ENCODE peak calls at places on chromosome 22, in ten cellular contexts. One of them, this sample, is unnamed.

GRCh38 chr22:36439481-36440271 is 41.8 kb downstream of the TXN2 start:
- DNase-seq in epithelial cell of esophagus: peak; percentile 79
- DNase-seq in fibroblast of lung: peak; percentile 94
- DNase-seq in dorsolateral prefrontal cortex: no peak
- DNase-seq in type B pancreatic cell: no peak
- DNase-seq in cardiac fibroblast: peak; percentile 89
- DNase-seq in adrenal gland: peak; percentile 78
- DNase-seq in upper lobe of right lung: no peak
- DNase-seq in IMR-90: peak; percentile 97
- DNase-seq in heart right ventricle: peak; percentile 68
- DNase-seq in this sample: peak; percentile 68

GRCh38 chr22:44383071-44383575 is 70.4 kb upstream of the SHISAL1 start:
- DNase-seq in upper lobe of right lung: peak; percentile 20
- DNase-seq in type B pancreatic cell: no peak
- DNase-seq in IMR-90: no peak
- DNase-seq in heart right ventricle: no peak
- DNase-seq in fibroblast of lung: no peak
- DNase-seq in epithelial cell of esophagus: no peak
- DNase-seq in cardiac fibroblast: no peak
- DNase-seq in adrenal gland: no peak
- DNase-seq in dorsolateral prefrontal cortex: no peak
- DNase-seq in this sample: no peak

GRCh38 chr22:45164217-45165123 is 745 bp downstream of the NUP50 start:
- DNase-seq in fibroblast of lung: peak; percentile 23
- DNase-seq in upper lobe of right lung: peak; percentile 77
- DNase-seq in type B pancreatic cell: no peak
- DNase-seq in dorsolateral prefrontal cortex: peak; percentile 45
- DNase-seq in adrenal gland: peak; percentile 55
- DNase-seq in epithelial cell of esophagus: peak; percentile 20
- DNase-seq in IMR-90: no peak
- DNase-seq in heart right ventricle: peak; percentile 40
- DNase-seq in cardiac fibroblast: peak; percentile 32
- DNase-seq in this sample: no peak

GRCh38 chr22:17664414-17665045 is 26.0 kb downstream of the BCL2L13 start:
- DNase-seq in dorsolateral prefrontal cortex: no peak
- DNase-seq in heart right ventricle: no peak
- DNase-seq in adrenal gland: no peak
- DNase-seq in IMR-90: no peak
- DNase-seq in epithelial cell of esophagus: no peak
- DNase-seq in type B pancreatic cell: no peak
- DNase-seq in upper lobe of right lung: peak; percentile 31
- DNase-seq in fibroblast of lung: no peak
- DNase-seq in cardiac fibroblast: no peak
- DNase-seq in this sample: no peak

GRCh38 chr22:20990184-20991180 is 8.4 kb downstream of the LZTR1 start:
- DNase-seq in epithelial cell of esophagus: no peak
- DNase-seq in IMR-90: no peak
- DNase-seq in fibroblast of lung: no peak
- DNase-seq in cardiac fibroblast: no peak
- DNase-seq in upper lobe of right lung: no peak
- DNase-seq in adrenal gland: no peak
- DNase-seq in heart right ventricle: no peak
- DNase-seq in type B pancreatic cell: no peak
- DNase-seq in dorsolateral prefrontal cortex: no peak
- DNase-seq in this sample: no peak

GRCh38 chr22:17982572-17983141 is 41.7 kb downstream of the MICAL3 start:
- DNase-seq in cardiac fibroblast: no peak
- DNase-seq in epithelial cell of esophagus: no peak
- DNase-seq in fibroblast of lung: no peak
- DNase-seq in heart right ventricle: no peak
- DNase-seq in adrenal gland: no peak
- DNase-seq in type B pancreatic cell: no peak
- DNase-seq in dorsolateral prefrontal cortex: no peak
- DNase-seq in IMR-90: no peak
- DNase-seq in upper lobe of right lung: no peak
- DNase-seq in this sample: no peak

GRCh38 chr22:20578707-20579106 is 71.3 kb downstream of the MED15 start:
- DNase-seq in epithelial cell of esophagus: no peak
- DNase-seq in dorsolateral prefrontal cortex: no peak
- DNase-seq in fibroblast of lung: no peak
- DNase-seq in cardiac fibroblast: no peak
- DNase-seq in upper lobe of right lung: no peak
- DNase-seq in IMR-90: no peak
- DNase-seq in adrenal gland: no peak
- DNase-seq in heart right ventricle: no peak
- DNase-seq in type B pancreatic cell: no peak
- DNase-seq in this sample: no peak

GRCh38 chr22:20153945-20154344 is 3.1 kb upstream of the CCDC188 start:
- DNase-seq in fibroblast of lung: no peak
- DNase-seq in IMR-90: peak; percentile 20
- DNase-seq in dorsolateral prefrontal cortex: no peak
- DNase-seq in cardiac fibroblast: no peak
- DNase-seq in adrenal gland: no peak
- DNase-seq in type B pancreatic cell: no peak
- DNase-seq in epithelial cell of esophagus: no peak
- DNase-seq in upper lobe of right lung: no peak
- DNase-seq in heart right ventricle: no peak
- DNase-seq in this sample: no peak

GRCh38 chr22:36386351-36386899 is 1.3 kb downstream of the MYH9 start:
- DNase-seq in epithelial cell of esophagus: peak; percentile 35
- DNase-seq in upper lobe of right lung: peak; percentile 79
- DNase-seq in fibroblast of lung: no peak
- DNase-seq in adrenal gland: peak; percentile 60
- DNase-seq in cardiac fibroblast: peak; percentile 36
- DNase-seq in dorsolateral prefrontal cortex: peak; percentile 54
- DNase-seq in type B pancreatic cell: no peak
- DNase-seq in heart right ventricle: peak; percentile 42
- DNase-seq in IMR-90: no peak
- DNase-seq in this sample: no peak

GRCh38 chr22:25008666-25009065 is 56.1 kb downstream of the KIAA1671 start:
- DNase-seq in cardiac fibroblast: no peak
- DNase-seq in epithelial cell of esophagus: peak; percentile 51
- DNase-seq in IMR-90: no peak
- DNase-seq in adrenal gland: no peak
- DNase-seq in dorsolateral prefrontal cortex: no peak
- DNase-seq in fibroblast of lung: no peak
- DNase-seq in upper lobe of right lung: no peak
- DNase-seq in type B pancreatic cell: no peak
- DNase-seq in heart right ventricle: no peak
- DNase-seq in this sample: no peak

GRCh38 chr22:44050766-44051747 is 27.0 kb downstream of the PARVB start:
- DNase-seq in type B pancreatic cell: no peak
- DNase-seq in heart right ventricle: no peak
- DNase-seq in cardiac fibroblast: no peak
- DNase-seq in adrenal gland: no peak
- DNase-seq in IMR-90: no peak
- DNase-seq in upper lobe of right lung: no peak
- DNase-seq in epithelial cell of esophagus: no peak
- DNase-seq in fibroblast of lung: no peak
- DNase-seq in dorsolateral prefrontal cortex: no peak
- DNase-seq in this sample: no peak

GRCh38 chr22:44049369-44050231 is 25.5 kb downstream of the PARVB start:
- DNase-seq in type B pancreatic cell: no peak
- DNase-seq in fibroblast of lung: no peak
- DNase-seq in dorsolateral prefrontal cortex: peak; percentile 49
- DNase-seq in adrenal gland: no peak
- DNase-seq in IMR-90: no peak
- DNase-seq in heart right ventricle: no peak
- DNase-seq in upper lobe of right lung: no peak
- DNase-seq in cardiac fibroblast: no peak
- DNase-seq in epithelial cell of esophagus: no peak
- DNase-seq in this sample: no peak

GRCh38 chr22:49365191-49365837 is 462.4 kb downstream of the BRD1 start:
- DNase-seq in adrenal gland: no peak
- DNase-seq in fibroblast of lung: no peak
- DNase-seq in dorsolateral prefrontal cortex: no peak
- DNase-seq in upper lobe of right lung: peak; percentile 39
- DNase-seq in IMR-90: no peak
- DNase-seq in epithelial cell of esophagus: no peak
- DNase-seq in type B pancreatic cell: no peak
- DNase-seq in heart right ventricle: no peak
- DNase-seq in cardiac fibroblast: no peak
- DNase-seq in this sample: no peak

GRCh38 chr22:38842512-38843200 is 1.2 kb downstream of the NPTXR start:
- DNase-seq in IMR-90: no peak
- DNase-seq in epithelial cell of esophagus: no peak
- DNase-seq in upper lobe of right lung: no peak
- DNase-seq in adrenal gland: no peak
- DNase-seq in type B pancreatic cell: no peak
- DNase-seq in fibroblast of lung: no peak
- DNase-seq in dorsolateral prefrontal cortex: no peak
- DNase-seq in heart right ventricle: no peak
- DNase-seq in cardiac fibroblast: no peak
- DNase-seq in this sample: no peak

GRCh38 chr22:38841635-38842034 is 2.2 kb downstream of the NPTXR start:
- DNase-seq in fibroblast of lung: no peak
- DNase-seq in IMR-90: no peak
- DNase-seq in cardiac fibroblast: no peak
- DNase-seq in dorsolateral prefrontal cortex: no peak
- DNase-seq in epithelial cell of esophagus: no peak
- DNase-seq in type B pancreatic cell: no peak
- DNase-seq in heart right ventricle: no peak
- DNase-seq in adrenal gland: no peak
- DNase-seq in upper lobe of right lung: no peak
- DNase-seq in this sample: no peak

GRCh38 chr22:38843716-38844660 is at the start of gene NPTXR:
- DNase-seq in upper lobe of right lung: no peak
- DNase-seq in fibroblast of lung: peak; percentile 34
- DNase-seq in type B pancreatic cell: no peak
- DNase-seq in heart right ventricle: peak; percentile 58
- DNase-seq in dorsolateral prefrontal cortex: peak; percentile 78
- DNase-seq in adrenal gland: peak; percentile 64
- DNase-seq in epithelial cell of esophagus: peak; percentile 52
- DNase-seq in cardiac fibroblast: peak; percentile 45
- DNase-seq in IMR-90: peak; percentile 31
- DNase-seq in this sample: no peak

GRCh38 chr22:38844661-38845367 is 986 bp upstream of the NPTXR start:
- DNase-seq in fibroblast of lung: no peak
- DNase-seq in IMR-90: no peak
- DNase-seq in adrenal gland: no peak
- DNase-seq in dorsolateral prefrontal cortex: no peak
- DNase-seq in epithelial cell of esophagus: no peak
- DNase-seq in cardiac fibroblast: peak; percentile 34
- DNase-seq in type B pancreatic cell: no peak
- DNase-seq in heart right ventricle: no peak
- DNase-seq in upper lobe of right lung: no peak
- DNase-seq in this sample: no peak

DNA sequence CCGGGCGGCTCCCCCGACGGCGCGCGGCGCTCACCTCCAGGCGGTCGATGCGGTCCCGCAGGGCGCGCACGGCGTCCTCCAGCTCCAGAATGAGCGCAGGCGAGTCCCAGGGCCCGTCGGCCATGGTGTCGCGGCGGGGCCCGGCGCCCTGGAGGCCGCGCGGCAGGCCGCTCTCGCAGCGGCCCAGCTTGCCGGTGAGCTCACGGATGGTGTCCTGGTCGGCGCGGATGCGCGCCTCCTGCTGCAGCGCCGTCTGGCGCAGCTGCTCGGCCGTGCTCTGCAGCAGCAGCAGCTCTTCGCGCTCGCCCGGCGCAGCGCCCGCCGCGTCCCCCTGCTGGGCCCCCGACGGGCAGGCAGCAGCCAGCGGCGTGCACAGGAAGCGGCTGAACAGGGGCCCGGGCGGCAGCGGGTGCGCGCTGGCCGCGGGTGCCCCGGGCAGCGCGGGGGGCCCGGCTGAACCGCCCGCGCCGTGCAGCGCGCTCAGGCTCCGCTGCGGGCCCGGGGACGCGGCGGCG is 570 bp downstream of the NPTXR start:
- DNase-seq in dorsolateral prefrontal cortex: peak; percentile 73
- DNase-seq in cardiac fibroblast: peak; percentile 85
- DNase-seq in type B pancreatic cell: no peak
- DNase-seq in fibroblast of lung: peak; percentile 83
- DNase-seq in IMR-90: peak; percentile 81
- DNase-seq in adrenal gland: peak; percentile 37
- DNase-seq in upper lobe of right lung: peak; percentile 75
- DNase-seq in heart right ventricle: peak; percentile 60
- DNase-seq in epithelial cell of esophagus: peak; percentile 63
- DNase-seq in this sample: no peak
- TF ChIP-seq CTCF in dorsolateral prefrontal cortex: peak; percentile 31
- TF ChIP-seq CTCF in cardiac fibroblast: no peak
- TF ChIP-seq CTCF in type B pancreatic cell: peak; percentile 60
- TF ChIP-seq CTCF in fibroblast of lung: peak; percentile 6
- TF ChIP-seq CTCF in IMR-90: peak; percentile 45
- TF ChIP-seq CTCF in adrenal gland: peak; percentile 44
- TF ChIP-seq CTCF in upper lobe of right lung: peak; percentile 35
- TF ChIP-seq CTCF in heart right ventricle: no peak
- TF ChIP-seq CTCF in epithelial cell of esophagus: peak; percentile 14
- TF ChIP-seq CTCF in this sample: peak; percentile 22

DNA sequence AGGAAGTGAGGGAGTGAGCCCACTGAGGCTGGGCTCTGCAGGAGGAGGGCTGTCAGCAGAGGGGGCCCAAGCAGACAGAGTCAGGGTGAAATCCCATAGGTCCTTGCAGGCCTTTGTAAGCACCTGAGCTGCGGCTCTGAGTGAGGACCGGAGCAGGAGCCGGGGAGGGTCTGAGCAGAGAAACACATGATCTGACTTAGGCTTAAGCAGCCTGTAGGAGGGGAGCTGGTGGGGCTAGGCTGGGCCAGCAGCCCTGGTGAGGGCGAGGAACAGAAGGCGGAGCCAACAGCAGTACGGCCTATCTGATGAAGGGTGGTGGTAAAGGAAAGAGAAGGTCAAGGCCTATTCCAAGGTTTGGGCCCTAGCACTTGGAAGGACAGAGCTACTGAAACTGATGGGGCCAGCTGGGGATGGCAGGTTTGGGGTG is 26.9 kb upstream of the CBX7 start:
- DNase-seq in adrenal gland: no peak
- DNase-seq in heart right ventricle: no peak
- DNase-seq in IMR-90: no peak
- DNase-seq in upper lobe of right lung: no peak
- DNase-seq in cardiac fibroblast: no peak
- DNase-seq in type B pancreatic cell: no peak
- DNase-seq in epithelial cell of esophagus: no peak
- DNase-seq in fibroblast of lung: no peak
- DNase-seq in dorsolateral prefrontal cortex: no peak
- DNase-seq in this sample: no peak
- TF ChIP-seq CTCF in adrenal gland: no peak
- TF ChIP-seq CTCF in heart right ventricle: no peak
- TF ChIP-seq CTCF in IMR-90: no peak
- TF ChIP-seq CTCF in upper lobe of right lung: no peak
- TF ChIP-seq CTCF in cardiac fibroblast: no peak
- TF ChIP-seq CTCF in type B pancreatic cell: no peak
- TF ChIP-seq CTCF in epithelial cell of esophagus: no peak
- TF ChIP-seq CTCF in fibroblast of lung: no peak
- TF ChIP-seq CTCF in dorsolateral prefrontal cortex: no peak
- TF ChIP-seq CTCF in this sample: no peak

GRCh38 chr22:26679003-26679629 is 21.7 kb downstream of the MIAT start:
- DNase-seq in adrenal gland: peak; percentile 73
- DNase-seq in fibroblast of lung: peak; percentile 74
- DNase-seq in upper lobe of right lung: peak; percentile 76
- DNase-seq in cardiac fibroblast: peak; percentile 84
- DNase-seq in heart right ventricle: peak; percentile 71
- DNase-seq in dorsolateral prefrontal cortex: peak; percentile 78
- DNase-seq in IMR-90: peak; percentile 71
- DNase-seq in epithelial cell of esophagus: peak; percentile 76
- DNase-seq in type B pancreatic cell: peak; percentile 81
- DNase-seq in this sample: no peak
- TF ChIP-seq CTCF in adrenal gland: peak; percentile 78
- TF ChIP-seq CTCF in fibroblast of lung: peak; percentile 98
- TF ChIP-seq CTCF in upper lobe of right lung: peak; percentile 97
- TF ChIP-seq CTCF in cardiac fibroblast: peak; percentile 97
- TF ChIP-seq CTCF in heart right ventricle: peak; percentile 86
- TF ChIP-seq CTCF in dorsolateral prefrontal cortex: peak; percentile 89
- TF ChIP-seq CTCF in IMR-90: peak; percentile 93
- TF ChIP-seq CTCF in epithelial cell of esophagus: peak; percentile 99
- TF ChIP-seq CTCF in type B pancreatic cell: peak; percentile 96
- TF ChIP-seq CTCF in this sample: peak; percentile 95

GRCh38 chr22:47012589-47013365 is 250.3 kb downstream of the TBC1D22A start:
- DNase-seq in upper lobe of right lung: peak; percentile 66
- DNase-seq in heart right ventricle: no peak
- DNase-seq in IMR-90: peak; percentile 77
- DNase-seq in cardiac fibroblast: peak; percentile 25
- DNase-seq in adrenal gland: no peak
- DNase-seq in type B pancreatic cell: no peak
- DNase-seq in epithelial cell of esophagus: peak; percentile 34
- DNase-seq in dorsolateral prefrontal cortex: no peak
- DNase-seq in fibroblast of lung: peak; percentile 40
- DNase-seq in this sample: peak; percentile 52
- TF ChIP-seq CTCF in upper lobe of right lung: no peak
- TF ChIP-seq CTCF in heart right ventricle: no peak
- TF ChIP-seq CTCF in IMR-90: peak; percentile 3
- TF ChIP-seq CTCF in cardiac fibroblast: peak; percentile 12
- TF ChIP-seq CTCF in adrenal gland: no peak
- TF ChIP-seq CTCF in type B pancreatic cell: peak; percentile 52
- TF ChIP-seq CTCF in epithelial cell of esophagus: no peak
- TF ChIP-seq CTCF in dorsolateral prefrontal cortex: no peak
- TF ChIP-seq CTCF in fibroblast of lung: no peak
- TF ChIP-seq CTCF in this sample: no peak

This sample was measured in AG09309.